ENCODE peak calls at places on chromosomes 5 and 9, in four cellular contexts. R is K562, O is H1, B is HepG2. D is an unnamed sample.

GRCh38 chr9:132027752-132028666 is 51.7 kb downstream of the MED27 start:
- DNase-seq in O (no peak), R (no peak), B (no peak), D (no peak)

GRCh38 chr9:84983749-84984148 is 314.2 kb downstream of the NTRK2 start:
- DNase-seq in R (no peak), B (no peak), O (no peak), D (no peak)

GRCh38 chr9:130117816-130118632 is 54.2 kb upstream of the NCS1 start:
- DNase-seq in B (no peak), R (no peak), O (no peak), D (no peak)

GRCh38 chr5:84242286-84242685 is 142.4 kb downstream of the EDIL3 start:
- DNase-seq in O (no peak), B (no peak), R (no peak), D (no peak)

GRCh38 chr5:76714771-76715483 is 999 bp upstream of the F2R start:
- DNase-seq in O (peak), B (no peak), R (no peak), D (no peak)

GRCh38 chr5:69329905-69330489 is 2.6 kb downstream of the CCDC125 start:
- DNase-seq in R (no peak), O (no peak), B (no peak), D (no peak)

GRCh38 chr5:131209506-131210191 is 38.9 kb downstream of the LYRM7 start:
- DNase-seq in B (no peak), R (no peak), O (no peak), D (peak)

GRCh38 chr9:135332979-135333748 is 146.4 kb upstream of the PPP1R26 start:
- DNase-seq in R (no peak), O (no peak), B (no peak), D (no peak)

GRCh38 chr9:107153336-107153735 is 129.7 kb upstream of the RAD23B start:
- DNase-seq in O (no peak), R (no peak), B (no peak), D (no peak)

GRCh38 chr5:159214486-159215271 is 5.3 kb upstream of the RNF145 start:
- DNase-seq in O (no peak), B (no peak), R (no peak), D (no peak)

GRCh38 chr9:133796562-133796961 is 58.4 kb upstream of the SARDH start:
- DNase-seq in O (no peak), B (no peak), R (no peak), D (no peak)

GRCh38 chr5:35478856-35479682 is 138.6 kb upstream of the SPEF2 start:
- DNase-seq in O (no peak), R (no peak), B (peak), D (no peak)

GRCh38 chr9:15250013-15250412 is 57.0 kb downstream of the TTC39B start:
- DNase-seq in O (no peak), R (no peak), B (no peak), D (no peak)

GRCh38 chr9:116345817-116346216 is 192.2 kb downstream of the PAPPA start:
- DNase-seq in B (peak), O (no peak), R (no peak), D (no peak)

GRCh38 chr5:79119486-79119885 is 7.9 kb downstream of the BHMT start:
- DNase-seq in O (no peak), B (no peak), R (no peak), D (no peak)

GRCh38 chr5:141359790-141360426 is at the start of gene PCDHGB2:
- DNase-seq in R (peak), O (no peak), B (peak), D (no peak)

GRCh38 chr9:110142868-110143866 is 64.8 kb downstream of the C9orf152 start:
- DNase-seq in R (peak), O (no peak), B (no peak), D (no peak)

GRCh38 chr9:15936316-15936869 is 383.6 kb downstream of the CCDC171 start:
- DNase-seq in R (no peak), O (no peak), B (no peak), D (no peak)

GRCh38 chr9:97906236-97906831 is 16.0 kb downstream of the TRMO start:
- DNase-seq in R (no peak), B (no peak), O (no peak), D (no peak)

GRCh38 chr5:69300537-69301203 is 31.9 kb downstream of the CCDC125 start:
- DNase-seq in B (no peak), O (no peak), R (peak), D (no peak)

GRCh38 chr5:113234546-113234945 is 200.2 kb downstream of the TSSK1B start:
- DNase-seq in R (no peak), B (no peak), O (no peak), D (no peak)

GRCh38 chr5:173823721-173824567 is 64.2 kb upstream of the CPEB4 start:
- DNase-seq in R (no peak), B (peak), O (no peak), D (no peak)

GRCh38 chr9:93268551-93269314 is 84.8 kb downstream of the WNK2 start:
- DNase-seq in O (no peak), B (no peak), R (no peak), D (no peak)

GRCh38 chr5:1041225-1042186 is 32.9 kb downstream of the NKD2 start:
- DNase-seq in R (no peak), O (no peak), B (no peak), D (no peak)

GRCh38 chr5:3009605-3010004 is 258.1 kb upstream of the IRX2 start:
- DNase-seq in O (no peak), B (no peak), R (no peak), D (no peak)

GRCh38 chr5:82327961-82328360 is 49.8 kb upstream of the RPS23 start:
- DNase-seq in R (no peak), B (no peak), O (no peak), D (no peak)

GRCh38 chr9:114382951-114383865 is 4.6 kb downstream of the AKNA start:
- DNase-seq in R (no peak), B (no peak), O (peak), D (no peak)

GRCh38 chr5:112146323-112146848 is 272.7 kb downstream of the EPB41L4A start:
- DNase-seq in R (no peak), O (no peak), B (no peak), D (peak)

GRCh38 chr5:130109152-130109551 is 204.9 kb downstream of the CHSY3 start:
- DNase-seq in R (peak), O (no peak), B (peak), D (no peak)

GRCh38 chr5:1079961-1080360 is 31.9 kb downstream of the SLC12A7 start:
- DNase-seq in B (no peak), R (no peak), O (no peak), D (no peak)

GRCh38 chr9:73775757-73776156 is 624.1 kb downstream of the ANXA1 start:
- DNase-seq in O (no peak), B (no peak), R (no peak), D (no peak)

GRCh38 chr9:16268037-16269010 is 602.1 kb downstream of the BNC2 start:
- DNase-seq in R (no peak), O (no peak), B (no peak), D (no peak)

GRCh38 chr9:16275795-16276624 is 594.5 kb downstream of the BNC2 start:
- DNase-seq in B (no peak), O (no peak), R (no peak), D (no peak)

GRCh38 chr5:56601641-56602071 is 213.7 kb upstream of the MAP3K1 start:
- DNase-seq in R (no peak), B (no peak), O (no peak), D (no peak)

DNA sequence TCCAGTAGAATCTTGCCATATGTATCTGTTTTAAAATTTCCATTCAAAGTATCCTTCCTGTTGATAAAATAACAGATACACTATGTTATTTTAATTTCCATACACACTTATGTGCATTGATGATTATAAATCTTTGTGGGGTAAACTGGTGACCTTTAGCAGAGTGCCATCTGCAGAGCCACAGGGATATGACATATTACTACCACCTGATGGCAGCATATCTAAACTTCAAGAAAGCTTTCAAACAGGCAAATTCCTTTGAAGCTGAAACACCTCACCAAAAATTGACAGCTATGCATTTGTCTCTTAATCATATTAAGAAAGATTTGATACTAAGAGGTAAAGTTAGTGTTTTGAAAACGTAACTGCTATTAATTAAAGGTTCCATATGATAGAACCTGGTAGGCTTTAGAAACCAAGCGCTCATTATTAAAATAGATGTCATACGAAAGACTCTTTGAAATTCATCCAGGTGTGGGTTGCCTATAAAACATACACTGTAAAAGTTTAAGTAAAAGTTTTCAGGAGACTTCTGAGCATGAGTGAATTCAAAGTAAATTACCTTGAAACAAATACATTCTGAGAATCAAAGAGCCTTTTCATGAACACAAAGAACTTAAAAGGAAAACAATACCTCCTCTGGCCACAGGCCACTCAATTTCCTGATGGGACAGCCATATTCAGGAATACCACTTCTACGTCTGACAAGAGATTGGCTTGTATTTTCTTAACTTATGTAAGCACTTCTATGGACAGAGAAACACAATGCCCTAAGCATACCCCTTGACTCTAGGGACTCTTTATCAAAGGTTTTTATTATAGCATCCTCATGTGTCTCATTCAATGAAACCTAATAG is 93.3 kb downstream of the KIAA0825 start:
- DNase-seq in O (no peak), B (peak), R (peak), D (peak)
- TF ChIP-seq CBX5 in O (no peak), B (no peak), R (no peak), D (no peak)

GRCh38 chr9:123637596-123637939 is 281.6 kb downstream of the CRB2 start:
- DNase-seq in B (no peak), R (no peak), O (no peak), D (no peak)
- TF ChIP-seq CBX5 in B (no peak), R (no peak), O (no peak), D (no peak)

GRCh38 chr5:137142371-137143243 is 356.5 kb downstream of the SPOCK1 start:
- DNase-seq in B (no peak), O (no peak), R (no peak), D (peak)

GRCh38 chr5:137146402-137146889 is 352.7 kb downstream of the SPOCK1 start:
- DNase-seq in R (no peak), B (no peak), O (no peak), D (no peak)

GRCh38 chr5:137145726-137146125 is 353.4 kb downstream of the SPOCK1 start:
- DNase-seq in B (no peak), R (no peak), O (no peak), D (no peak)

GRCh38 chr5:137143244-137143605 is 355.9 kb downstream of the SPOCK1 start:
- DNase-seq in B (no peak), O (no peak), R (no peak), D (no peak)

DNA sequence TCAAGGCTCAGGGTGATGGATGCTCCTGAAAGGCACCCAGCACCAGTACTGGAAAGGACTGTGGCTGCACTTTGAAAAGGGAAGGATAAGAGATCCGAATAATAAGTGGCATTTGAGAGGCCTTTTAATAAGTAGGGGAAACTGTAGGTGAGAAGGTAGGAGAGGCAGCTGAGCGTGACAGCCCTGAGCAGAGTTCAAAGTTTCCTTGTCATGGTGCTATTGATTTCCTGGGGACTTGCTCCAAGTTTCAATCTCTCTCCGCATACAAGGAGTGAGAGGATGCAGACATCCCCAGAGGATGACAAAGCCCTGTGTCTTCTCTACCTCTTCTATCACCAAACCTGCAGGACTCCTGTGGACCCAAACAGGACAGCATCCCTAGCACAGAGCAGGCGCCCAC is 354.5 kb downstream of the SPOCK1 start:
- DNase-seq in B (no peak), R (no peak), O (no peak), D (no peak)
- TF ChIP-seq CBX5 in B (no peak), R (no peak), O (no peak), D (no peak)

DNA sequence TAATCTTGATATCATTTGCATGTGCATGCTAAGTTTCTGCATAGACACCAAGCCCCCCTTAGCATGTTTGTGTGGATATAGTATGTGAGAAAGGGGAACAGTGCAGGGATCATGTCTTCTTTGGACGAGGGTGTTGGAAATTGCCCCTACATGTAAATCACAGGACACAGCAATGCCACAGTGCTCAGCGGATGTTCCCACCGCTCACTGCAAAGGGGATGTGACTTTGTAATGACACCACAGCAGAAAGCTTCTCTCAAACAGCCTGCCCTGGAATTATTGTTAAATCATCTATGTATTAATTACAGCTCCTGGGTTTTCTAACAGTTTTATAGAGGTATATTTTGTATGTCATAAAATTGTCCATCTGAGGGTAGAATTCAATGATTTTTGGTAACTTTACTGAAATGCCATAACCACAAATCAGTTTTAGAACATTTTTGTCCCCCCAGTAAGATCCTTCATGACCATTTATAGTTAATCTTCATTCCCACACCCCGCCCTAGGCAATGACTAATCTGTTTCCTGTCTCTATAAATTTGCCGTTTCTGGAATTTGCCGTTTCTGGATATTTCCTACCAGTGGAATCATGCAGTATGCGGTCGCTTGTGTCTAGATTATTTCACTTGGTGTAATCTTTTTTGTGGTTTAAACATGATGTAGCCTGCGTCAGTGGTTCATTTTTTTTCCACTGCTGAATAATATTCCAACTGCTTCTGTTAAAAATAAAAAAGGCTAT is 648.5 kb upstream of the WWC1 start:
- DNase-seq in B (no peak), R (no peak), O (no peak), D (no peak)
- TF ChIP-seq CBX5 in B (no peak), R (no peak), O (no peak), D (no peak)

D was measured in GM12878.